ENCODE peak calls at places on chromosomes 5 and 9, in four cellular contexts. A is SK-N-SH, Y is WTC11, V is H1. G is an unnamed sample.

GRCh38 chr9:70121818-70122436 is 78.3 kb downstream of the MAMDC2 start:
- DNase-seq in A (no peak), Y (no peak), V (no peak), G (no peak)

GRCh38 chr9:93577045-93577939 is 908 bp downstream of the PHF2 start:
- DNase-seq in A (peak), V (no peak), Y (no peak), G (peak)

GRCh38 chr5:115810776-115811175 is 5.7 kb downstream of the CDO1 start:
- DNase-seq in Y (no peak), A (no peak), V (no peak), G (no peak)

GRCh38 chr9:22374021-22374420 is 72.6 kb upstream of the DMRTA1 start:
- DNase-seq in A (no peak), V (no peak), Y (no peak), G (no peak)

GRCh38 chr5:34480810-34481528 is 175.2 kb upstream of the RAI14 start:
- DNase-seq in V (no peak), Y (no peak), A (no peak), G (no peak)

GRCh38 chr5:138503487-138504270 is 38.4 kb downstream of the EGR1 start:
- DNase-seq in A (peak), V (no peak), Y (peak), G (peak)

GRCh38 chr5:27396998-27397397 is 358.6 kb upstream of the CDH9 start:
- DNase-seq in V (no peak), Y (no peak), A (no peak), G (no peak)

GRCh38 chr9:36284226-36284625 is 26.0 kb upstream of the GNE start:
- DNase-seq in A (no peak), Y (no peak), V (no peak), G (no peak)

GRCh38 chr5:180287868-180288267 is 4.0 kb downstream of the MAPK9 start:
- DNase-seq in V (no peak), Y (no peak), A (peak), G (no peak)

GRCh38 chr9:89095755-89096154 is 82.9 kb downstream of the SHC3 start:
- DNase-seq in A (no peak), Y (no peak), V (no peak), G (no peak)

GRCh38 chr9:79700607-79701330 is 129.0 kb downstream of the TLE4 start:
- DNase-seq in V (no peak), A (no peak), Y (no peak), G (no peak)

GRCh38 chr5:126998201-126998631 is 32.1 kb downstream of the MARCHF3 start:
- DNase-seq in V (no peak), A (no peak), Y (no peak), G (peak)

GRCh38 chr5:113950186-113950585 is 411.7 kb upstream of the KCNN2 start:
- DNase-seq in A (no peak), V (no peak), Y (no peak), G (no peak)

GRCh38 chr9:31119882-31120481 is 1264.5 kb upstream of the ACO1 start:
- DNase-seq in V (peak), Y (peak), A (peak), G (no peak)

GRCh38 chr9:126474201-126474765 is 139.4 kb upstream of the LMX1B start:
- DNase-seq in A (no peak), Y (no peak), V (no peak), G (no peak)

GRCh38 chr9:105405514-105406131 is 42.2 kb upstream of the FSD1L start:
- DNase-seq in Y (no peak), V (no peak), A (no peak), G (no peak)

GRCh38 chr5:163434410-163434866 is 3.0 kb upstream of the CCNG1 start:
- DNase-seq in A (no peak), Y (no peak), V (no peak), G (no peak)

GRCh38 chr9:22105005-22105722 is 96.1 kb upstream of the CDKN2B start:
- DNase-seq in V (no peak), Y (no peak), A (no peak), G (no peak)

GRCh38 chr9:129650680-129651235 is 8.8 kb upstream of the ASB6 start:
- DNase-seq in Y (no peak), V (no peak), A (no peak), G (no peak)

GRCh38 chr9:27701029-27701428 is 127.7 kb upstream of the C9orf72 start:
- DNase-seq in V (no peak), Y (no peak), A (no peak), G (no peak)

GRCh38 chr9:100397867-100398266 is 29.1 kb upstream of the MSANTD3 start:
- DNase-seq in A (no peak), Y (no peak), V (no peak), G (no peak)

GRCh38 chr9:121281614-121282291 is 13.8 kb downstream of the GSN start:
- DNase-seq in Y (no peak), A (no peak), V (no peak), G (peak)

GRCh38 chr5:135126688-135127603 is 92.9 kb upstream of the PITX1 start:
- DNase-seq in A (peak), Y (no peak), V (no peak), G (no peak)

GRCh38 chr9:109796081-109796480 is 16.1 kb downstream of the PALM2AKAP2 start:
- DNase-seq in V (no peak), A (no peak), Y (no peak), G (no peak)

GRCh38 chr5:36507332-36507952 is 99.0 kb upstream of the SLC1A3 start:
- DNase-seq in Y (peak), A (peak), V (no peak), G (peak)

GRCh38 chr5:26553079-26553478 is 485.3 kb downstream of the CDH9 start:
- DNase-seq in V (no peak), Y (no peak), A (no peak), G (no peak)

GRCh38 chr5:164060956-164061355 is 555.5 kb downstream of the MAT2B start:
- DNase-seq in Y (no peak), A (no peak), V (no peak), G (no peak)

GRCh38 chr9:123469231-123469630 is 113.2 kb downstream of the CRB2 start:
- DNase-seq in A (no peak), V (no peak), Y (no peak), G (no peak)

DNA sequence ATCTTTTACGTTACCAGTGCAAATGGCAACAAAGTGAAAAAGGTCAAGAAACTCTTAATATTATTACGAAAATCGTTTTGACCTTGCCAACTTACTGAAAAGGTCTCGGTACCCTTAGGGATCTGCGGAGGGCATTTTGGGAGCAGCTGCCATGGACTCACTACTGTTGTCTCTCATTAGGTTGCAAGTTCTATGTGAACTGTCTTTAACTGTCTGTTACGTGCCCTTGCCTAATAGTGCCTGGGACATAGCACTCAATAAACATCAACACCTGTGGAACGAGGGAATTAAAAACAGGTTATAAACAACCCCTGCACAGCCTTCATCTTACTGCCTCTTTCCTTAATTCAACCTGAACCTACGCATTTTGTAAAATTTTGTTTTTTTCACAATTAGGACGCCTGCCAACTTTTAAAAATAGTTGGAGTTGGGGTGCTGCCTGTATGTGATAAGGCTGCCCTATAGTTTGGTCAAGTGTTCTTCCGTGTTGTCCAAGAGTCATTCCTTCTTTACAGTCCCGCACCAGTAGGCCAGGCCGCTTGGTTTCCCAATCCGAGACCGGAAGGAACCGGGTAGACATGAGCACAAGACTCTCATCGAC is 527 bp upstream of the SREK1 start:
- DNase-seq in V (no peak), Y (no peak), A (no peak), G (peak)
- TF ChIP-seq TEAD4 in V (no peak), Y (no peak), A (no peak), G (no peak)

DNA sequence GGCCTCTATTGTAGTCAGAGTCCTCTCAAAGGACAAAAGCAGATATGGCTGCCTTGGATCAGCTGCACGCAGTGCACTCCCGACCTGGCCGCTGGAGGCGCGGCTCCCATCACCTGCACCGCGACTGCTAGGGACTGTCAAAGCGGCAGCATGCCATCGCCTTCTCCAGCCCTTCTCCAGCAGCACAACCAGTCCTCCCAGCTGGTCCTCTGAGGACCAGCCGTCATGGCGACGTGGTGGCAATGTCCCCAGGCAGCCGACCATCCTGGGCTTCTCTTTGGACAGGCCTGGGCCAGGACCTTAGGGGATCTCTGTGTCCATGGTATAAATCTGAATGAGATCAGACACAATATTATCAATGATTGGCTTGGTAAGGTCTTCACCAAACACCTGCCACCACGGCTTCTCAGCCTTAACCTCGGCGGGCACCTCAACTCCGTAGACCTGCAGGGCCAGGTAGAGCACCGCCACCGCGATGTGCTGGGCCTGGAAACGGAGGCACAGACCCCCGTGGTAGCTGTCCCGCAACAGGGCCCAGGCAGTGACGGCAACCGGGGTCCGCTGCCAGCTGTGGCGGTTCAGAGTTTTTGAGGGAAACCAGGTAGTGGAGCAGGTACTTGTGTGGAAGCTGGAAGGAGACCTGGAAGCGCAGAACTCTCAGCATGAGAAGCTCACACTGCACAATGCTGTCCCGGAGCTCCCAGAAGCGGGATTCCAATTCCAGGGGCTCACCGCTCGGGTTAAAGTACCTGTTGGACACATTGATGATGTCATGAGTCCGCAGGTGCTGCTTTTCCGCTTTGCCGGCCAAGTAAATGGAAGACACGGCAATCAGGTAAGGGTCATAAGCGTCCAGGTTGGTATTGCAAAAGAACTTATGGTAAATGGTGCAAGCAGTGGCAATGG is 8.5 kb downstream of the DUSP1 start:
- DNase-seq in Y (no peak), A (no peak), V (no peak), G (no peak)
- TF ChIP-seq TEAD4 in Y (no peak), A (no peak), V (no peak), G (no peak)

DNA sequence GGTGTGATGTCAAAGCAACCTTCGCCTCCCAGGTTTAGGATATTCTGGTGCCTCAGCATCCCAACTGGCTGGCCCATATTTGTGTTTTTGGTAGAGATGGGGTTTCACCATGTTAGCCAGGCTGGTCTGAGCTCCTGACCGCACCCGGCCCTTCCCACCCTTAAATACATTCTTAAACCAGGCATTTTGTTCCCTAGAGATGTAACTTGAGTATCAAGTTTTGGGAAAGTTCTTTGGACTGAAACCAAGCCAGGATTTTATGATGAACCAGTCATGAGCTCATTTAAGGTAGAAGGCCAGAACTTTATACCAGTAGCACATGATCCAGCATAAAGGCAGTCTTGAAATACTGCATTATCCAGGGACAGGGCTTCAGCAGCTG is 3.5 kb downstream of the RPL7A start:
- DNase-seq in A (no peak), V (no peak), Y (no peak), G (no peak)
- TF ChIP-seq TEAD4 in A (no peak), V (no peak), Y (no peak), G (no peak)

GRCh38 chr9:98897745-98898144 is 46.0 kb upstream of the COL15A1 start:
- DNase-seq in A (no peak), Y (no peak), V (no peak), G (no peak)

GRCh38 chr9:98900244-98900643 is 43.5 kb upstream of the COL15A1 start:
- DNase-seq in Y (no peak), V (no peak), A (no peak), G (peak)

GRCh38 chr9:98900725-98901124 is 43.0 kb upstream of the COL15A1 start:
- DNase-seq in V (no peak), A (no peak), Y (no peak), G (no peak)

GRCh38 chr9:98902925-98903324 is 40.8 kb upstream of the COL15A1 start:
- DNase-seq in A (no peak), V (no peak), Y (no peak), G (no peak)

GRCh38 chr9:98899399-98900056 is 44.2 kb upstream of the COL15A1 start:
- DNase-seq in A (no peak), V (no peak), Y (no peak), G (no peak)
- TF ChIP-seq TEAD4 in A (no peak), V (no peak), Y (no peak), G (no peak)

GRCh38 chr5:125411163-125412050 is 665.0 kb upstream of the ZNF608 start:
- DNase-seq in Y (no peak), V (no peak), A (no peak), G (no peak)

GRCh38 chr5:125410501-125411162 is 664.2 kb upstream of the ZNF608 start:
- DNase-seq in V (no peak), A (peak), Y (no peak), G (no peak)

GRCh38 chr5:125408582-125409069 is 662.2 kb upstream of the ZNF608 start:
- DNase-seq in V (no peak), Y (no peak), A (no peak), G (no peak)

GRCh38 chr5:125409496-125410351 is 663.3 kb upstream of the ZNF608 start:
- DNase-seq in Y (no peak), V (no peak), A (no peak), G (no peak)

GRCh38 chr5:125409101-125409495 is 662.7 kb upstream of the ZNF608 start:
- DNase-seq in A (no peak), Y (no peak), V (no peak), G (no peak)
- TF ChIP-seq TEAD4 in A (no peak), Y (no peak), V (no peak), G (no peak)

DNA sequence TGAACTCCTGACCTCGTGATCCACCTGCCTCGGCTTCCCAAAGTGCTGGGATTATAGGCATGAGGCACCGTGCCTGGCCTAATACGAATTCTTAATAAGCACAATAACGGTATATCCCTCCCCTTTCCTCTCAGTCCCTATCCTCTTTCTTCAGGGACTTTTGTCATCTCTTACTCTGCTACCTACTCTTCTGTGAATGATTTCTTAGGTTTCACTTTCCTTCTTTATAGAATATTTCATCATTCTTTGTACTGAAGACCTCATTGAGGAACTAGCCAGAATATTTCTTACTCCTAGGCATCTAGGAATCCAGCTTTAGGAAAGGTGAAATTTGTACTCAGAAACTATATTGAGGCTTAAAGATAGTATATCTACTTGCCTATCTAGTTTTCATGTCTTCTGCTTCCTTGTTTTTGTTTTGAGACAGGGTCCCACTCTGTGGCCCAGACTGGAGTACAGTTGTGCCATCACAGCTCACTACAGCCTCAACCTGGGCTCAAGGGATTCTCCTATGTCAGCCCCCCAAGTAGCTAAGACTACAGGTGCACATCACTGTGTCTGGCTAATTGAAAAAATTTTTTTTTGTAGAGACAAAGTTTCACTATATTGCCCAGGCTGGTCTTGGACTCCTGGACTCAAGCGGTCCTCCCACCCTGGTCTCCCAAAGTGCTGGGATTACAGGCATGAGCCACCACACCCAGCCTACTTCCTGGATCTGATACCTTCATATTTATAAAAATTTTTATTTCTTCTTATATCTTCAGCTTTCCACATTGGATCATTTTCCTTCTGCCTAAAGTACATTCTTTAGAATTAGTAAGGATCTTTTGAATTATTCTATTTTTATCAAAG is 69.7 kb downstream of the GPBP1 start:
- DNase-seq in Y (no peak), V (no peak), A (no peak), G (no peak)
- TF ChIP-seq TEAD4 in Y (no peak), V (no peak), A (no peak), G (no peak)

GRCh38 chr9:106877345-106877744 is 14.4 kb downstream of the ZNF462 start:
- DNase-seq in Y (no peak), V (no peak), A (no peak), G (no peak)
- TF ChIP-seq TEAD4 in Y (no peak), V (no peak), A (no peak), G (no peak)